ENCODE peak calls at places on chromosome 19, in six cellular contexts. D is MM.1S, Y is HCT116, V is endothelial cell of umbilical vein, W is colonic mucosa, K is right lobe of liver. M is an unnamed sample.

GRCh38 chr19:4758659-4759058 is 32.9 kb upstream of the FEM1A start:
- DNase-seq in V (no peak), Y (no peak), K (no peak), W (no peak), D (no peak), M (no peak)

GRCh38 chr19:56369886-56370676 is 23.3 kb downstream of the ZNF582 start:
- DNase-seq in D (no peak), Y (no peak), W (no peak), K (no peak), V (peak; percentile 91), M (no peak)

GRCh38 chr19:48553676-48554384 is 1.9 kb downstream of the SULT2B1 start:
- DNase-seq in D (no peak), V (peak; percentile 38), Y (no peak), W (peak; percentile 67), K (no peak), M (no peak)

GRCh38 chr19:3821857-3822364 is 35.7 kb upstream of the MATK start:
- DNase-seq in Y (peak; percentile 40), V (peak; percentile 52), W (peak; percentile 72), K (peak; percentile 75), D (peak; percentile 66), M (no peak)

GRCh38 chr19:34229721-34230120 is 24.6 kb upstream of the GARRE1 start:
- DNase-seq in W (no peak), Y (no peak), K (no peak), V (no peak), D (no peak), M (no peak)

GRCh38 chr19:3382460-3383100 is 16.2 kb downstream of the NFIC start:
- DNase-seq in W (no peak), V (no peak), Y (no peak), D (no peak), K (no peak), M (no peak)

GRCh38 chr19:46082728-46083050 is 41.8 kb downstream of the IGFL3 start:
- DNase-seq in V (no peak), W (no peak), D (no peak), Y (no peak), K (no peak), M (no peak)

GRCh38 chr19:39003188-39003587 is 27.6 kb upstream of the FBXO17 start:
- DNase-seq in V (no peak), Y (no peak), K (no peak), W (no peak), D (no peak), M (no peak)

GRCh38 chr19:46081928-46082727 is 41.3 kb upstream of the IGFL4 start:
- DNase-seq in W (peak; percentile 35), V (peak; percentile 60), D (peak; percentile 34), K (no peak), Y (peak; percentile 48), M (no peak)

GRCh38 chr19:44749318-44749717 is 810 bp downstream of the BCL3 start:
- DNase-seq in W (no peak), Y (no peak), V (no peak), K (no peak), D (no peak), M (no peak)
- H3K4me3 ChIP-seq in W (peak overlapping the region; percentile 58), Y (peak overlapping the region; percentile 65), V (peak overlapping the region; percentile 71), K (peak overlapping the region; percentile 87), D (peak overlapping the region; percentile 73), M (peak overlapping the region; percentile 57)

GRCh38 chr19:53078668-53079067 is 24.6 kb downstream of the ZNF160 start:
- DNase-seq in W (no peak), D (no peak), Y (no peak), V (no peak), K (no peak), M (no peak)

GRCh38 chr19:53079313-53079924 is 23.8 kb downstream of the ZNF160 start:
- DNase-seq in V (no peak), Y (no peak), W (no peak), D (no peak), K (no peak), M (no peak)

GRCh38 chr19:53082929-53083328 is 20.3 kb downstream of the ZNF160 start:
- DNase-seq in D (no peak), K (no peak), W (no peak), V (no peak), Y (no peak), M (no peak)

DNA sequence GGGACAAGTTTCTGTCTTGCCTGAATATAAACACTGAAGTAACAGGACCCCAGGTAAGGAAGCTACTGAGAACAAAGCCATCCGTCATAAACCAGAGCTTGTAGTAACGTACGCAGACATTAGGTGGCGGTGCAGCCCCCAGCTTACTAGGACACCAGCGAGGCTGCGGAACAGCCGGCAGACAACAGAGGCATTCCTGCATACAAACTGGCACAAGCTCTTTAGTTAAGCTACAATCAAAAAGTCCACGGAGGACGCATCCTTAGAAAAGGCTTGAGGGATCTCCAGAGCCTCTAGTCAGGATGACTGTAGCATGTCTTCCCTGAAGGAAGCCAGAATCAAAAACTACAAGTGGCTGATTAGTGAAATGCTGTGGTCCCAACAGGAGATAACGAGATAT is 26.2 kb downstream of the ZNF160 start:
- DNase-seq in K (peak; percentile 27), D (no peak), W (no peak), Y (no peak), V (peak; percentile 72), M (no peak)
- TF ChIP-seq CTCF in K (peak; percentile 40), D (no peak), W (no peak), Y (peak; percentile 44), V (peak; percentile 79), M (no peak)

GRCh38 chr19:1383014-1383310 is 745 bp upstream of the NDUFS7 start:
- DNase-seq in Y (no peak), W (no peak), V (no peak), D (no peak), K (no peak), M (no peak)
- H3K4me3 ChIP-seq in Y (no peak overlapping the region), W (no peak overlapping the region), V (no peak overlapping the region), D (no peak overlapping the region), K (no peak overlapping the region), M (no peak overlapping the region)

GRCh38 chr19:14315433-14315832 is 65.8 kb upstream of the ADGRE5 start:
- DNase-seq in W (no peak), D (no peak), V (no peak), Y (no peak), K (no peak), M (no peak)
- TF ChIP-seq CTCF in W (no peak), D (no peak), V (peak; percentile 8), Y (peak; percentile 32), K (no peak), M (peak; percentile 18)

DNA sequence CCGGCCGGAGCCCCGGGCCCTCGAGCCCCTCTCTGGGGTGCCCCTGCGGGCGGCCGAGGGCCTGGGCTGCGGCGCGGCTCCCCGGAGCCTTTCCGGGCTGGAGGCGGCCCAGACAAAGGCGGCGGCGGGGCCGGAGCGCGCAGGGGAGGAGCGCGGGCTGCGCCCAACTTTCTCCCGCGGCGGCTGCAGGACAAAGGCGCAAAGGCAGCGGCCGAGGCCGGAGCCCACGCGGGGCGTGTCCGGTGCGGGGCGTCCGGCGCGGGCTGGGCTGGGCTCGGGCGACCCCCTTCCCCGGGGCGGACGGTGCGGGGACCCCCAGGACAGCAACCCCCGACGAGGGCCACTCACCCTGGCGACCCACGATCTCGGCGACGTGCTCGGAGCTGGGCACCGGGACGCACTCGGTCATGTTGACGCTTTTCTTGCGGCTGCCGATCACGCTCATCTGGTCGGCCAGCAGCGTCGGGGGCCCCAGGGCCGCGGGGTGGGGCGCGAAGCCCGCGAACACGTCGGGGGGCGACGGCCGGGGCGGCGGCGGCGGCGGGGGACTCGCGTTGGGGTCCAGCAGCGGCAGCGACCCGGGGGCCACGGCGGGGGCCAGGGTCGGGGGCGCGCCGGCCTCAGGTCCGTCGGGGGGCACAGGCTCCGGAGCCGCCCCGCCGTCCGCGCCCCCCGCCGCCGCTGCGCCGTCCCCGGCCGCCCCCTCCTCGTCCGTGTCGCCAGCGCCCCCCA is 843 bp downstream of the MEX3D start:
- DNase-seq in V (peak; percentile 33), W (peak; percentile 36), D (no peak), K (no peak), Y (no peak), M (no peak)
- H3K4me3 ChIP-seq in V (peak overlapping the region; percentile 81), W (peak overlapping the region; percentile 76), D (peak overlapping the region; percentile 45), K (peak overlapping the region; percentile 58), Y (peak overlapping the region; percentile 65), M (peak overlapping the region; percentile 59)

DNA sequence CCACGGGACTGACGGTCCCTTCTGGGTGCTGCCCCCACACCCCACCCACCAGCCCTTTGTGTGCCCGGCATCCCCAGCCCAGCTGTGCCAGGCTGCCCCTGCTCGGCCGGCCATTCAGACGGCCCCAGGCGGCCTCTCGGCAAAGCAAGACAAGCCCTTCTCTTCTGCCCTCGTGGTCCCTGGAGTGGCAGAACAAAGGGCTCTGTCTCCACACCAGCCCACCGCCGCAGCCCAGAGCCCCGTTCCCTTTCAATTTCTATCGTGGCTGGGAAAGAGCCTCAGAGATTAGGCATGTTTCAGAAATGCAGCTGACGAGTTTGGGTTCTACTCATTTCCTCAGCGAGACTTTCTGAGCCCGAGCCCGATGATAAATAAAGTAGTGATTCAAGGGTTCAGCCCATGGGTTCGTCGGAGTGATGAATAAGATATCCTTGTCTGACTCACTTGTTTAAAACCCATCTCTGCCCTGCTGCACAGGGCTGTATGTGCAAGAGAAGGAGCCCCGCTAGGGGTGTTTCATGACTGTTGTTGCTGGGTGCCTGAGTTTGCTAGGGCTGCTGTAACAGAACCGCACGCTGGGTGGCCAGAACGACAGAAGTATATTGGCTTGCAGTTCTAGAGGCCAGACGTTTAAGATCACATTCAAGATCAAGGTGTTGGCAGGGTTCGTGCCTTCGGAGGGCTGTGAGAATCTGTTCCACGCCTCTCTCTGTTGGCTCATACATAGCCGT is 4.3 kb downstream of the MYO9B start:
- DNase-seq in V (peak; percentile 87), W (peak; percentile 43), K (peak; percentile 33), D (peak; percentile 84), Y (peak; percentile 61), M (peak; percentile 84)
- TF ChIP-seq CTCF in V (peak; percentile 28), W (peak; percentile 18), K (no peak), D (peak; percentile 59), Y (peak; percentile 41), M (peak; percentile 54)

DNA sequence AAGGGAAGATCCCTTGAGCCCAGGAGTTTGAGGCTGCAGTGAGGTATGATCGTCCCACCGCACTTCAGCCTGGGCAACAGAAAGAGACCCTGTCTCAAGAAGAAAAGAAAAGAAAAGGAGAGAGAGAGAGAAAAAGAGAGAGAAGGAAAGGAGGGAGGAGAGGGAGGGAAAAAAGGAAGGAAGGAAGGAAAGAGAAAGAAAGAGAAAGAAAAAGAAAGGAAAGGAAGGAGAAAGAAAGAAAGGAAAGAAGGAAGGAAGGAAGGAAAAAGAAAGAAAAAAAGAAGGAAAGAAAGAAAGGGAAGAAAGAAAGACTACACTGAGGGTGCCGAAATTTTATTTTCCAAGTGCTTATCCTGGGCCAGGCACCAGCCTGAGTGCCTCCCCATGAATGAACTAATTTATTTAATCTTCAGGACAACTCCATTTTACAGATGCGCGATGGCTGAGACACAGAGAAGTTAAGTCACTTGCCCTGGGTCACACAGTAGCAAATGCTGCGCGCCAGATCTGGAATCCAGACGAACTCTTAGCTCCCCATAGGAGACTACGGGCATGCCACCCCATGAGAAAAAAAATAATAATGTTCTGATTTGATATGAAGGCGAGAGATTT is 2.7 kb downstream of the CDC42EP5 start:
- DNase-seq in D (no peak), W (no peak), V (no peak), Y (no peak), K (no peak), M (no peak)
- H3K4me3 ChIP-seq in D (no peak overlapping the region), W (peak overlapping the region; percentile 56), V (peak overlapping the region; percentile 59), Y (no peak overlapping the region), K (no peak overlapping the region), M (peak overlapping the region; percentile 67)

GRCh38 chr19:58229255-58229639 is 533 bp downstream of the ZNF544 start:
- DNase-seq in V (peak; percentile 45), K (no peak), W (no peak), D (no peak), Y (no peak), M (no peak)
- TF ChIP-seq CTCF in V (peak; percentile 52), K (no peak), W (no peak), D (no peak), Y (peak; percentile 47), M (peak; percentile 14)

M was measured in HFF-Myc.